ENCODE peak calls at places on chromosomes 2 and 18, in seven cellular contexts. E, Y, W, N, S, Z and F are unnamed samples.
A peak's percentile ranks its signal among the peaks of the same experiment; 100 is the strongest.

GRCh38 chr18:57819671-57820460 is 16.8 kb upstream of the ATP8B1 start:
- DNase-seq in E (no peak), Y (peak; percentile 48), W (peak; percentile 58), N (no peak), S (peak; percentile 46), Z (peak; percentile 82), F (no peak)

GRCh38 chr2:131014141-131014540 is 79.1 kb downstream of the FAM168B start:
- DNase-seq in E (no peak), Y (no peak), W (no peak), N (no peak), S (no peak), Z (no peak), F (no peak)

GRCh38 chr2:216603010-216603883 is 30.0 kb upstream of the IGFBP2 start:
- DNase-seq in E (no peak), Y (no peak), W (no peak), N (no peak), S (no peak), Z (no peak), F (no peak)

GRCh38 chr18:49639643-49640361 is 77.9 kb downstream of the LIPG start:
- DNase-seq in E (no peak), Y (no peak), W (no peak), N (peak; percentile 8), S (no peak), Z (no peak), F (no peak)

GRCh38 chr2:104434363-104434792 is 419.5 kb upstream of the POU3F3 start:
- DNase-seq in E (no peak), Y (no peak), W (no peak), N (no peak), S (no peak), Z (no peak), F (no peak)

GRCh38 chr2:191417746-191418145 is 172.5 kb downstream of the MYO1B start:
- DNase-seq in E (no peak), Y (no peak), W (no peak), N (no peak), S (no peak), Z (no peak), F (no peak)

GRCh38 chr2:42474765-42475454 is 18.9 kb downstream of the KCNG3 start:
- DNase-seq in E (no peak), Y (no peak), W (no peak), N (no peak), S (no peak), Z (no peak), F (no peak)

GRCh38 chr2:143282684-143283083 is 153.5 kb downstream of the ARHGAP15 start:
- DNase-seq in E (no peak), Y (no peak), W (no peak), N (no peak), S (no peak), Z (no peak), F (peak; percentile 9)

DNA sequence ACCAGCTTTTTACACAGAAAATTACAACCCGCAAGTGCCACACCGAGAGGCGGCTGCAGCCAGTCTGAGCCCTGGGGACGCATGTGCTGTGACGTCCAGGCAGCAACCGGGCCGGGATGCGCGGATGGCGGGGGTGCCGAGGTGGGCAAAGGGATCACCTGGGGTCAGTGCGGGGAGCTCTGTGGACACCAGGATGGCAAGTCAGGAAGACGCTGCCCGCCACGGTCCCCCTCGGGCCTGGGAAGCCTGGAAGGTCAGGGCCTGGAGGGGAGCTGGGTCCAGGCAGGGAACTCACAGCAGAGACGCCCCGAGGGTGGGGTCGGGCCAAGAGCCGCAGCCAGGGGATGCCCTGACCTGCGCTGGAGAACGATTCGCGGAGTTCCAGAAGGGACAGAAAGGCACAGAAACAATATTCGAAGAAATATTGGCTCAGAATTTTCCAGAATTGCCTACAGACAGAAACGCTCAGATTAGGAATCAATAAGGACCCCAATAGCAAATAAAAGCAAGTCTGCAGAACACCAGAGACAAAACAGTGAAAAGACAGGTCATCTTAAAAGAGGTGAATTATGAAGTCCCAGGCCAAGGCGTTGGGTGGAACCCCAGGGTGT is 11.7 kb upstream of the KIF1A start:
- DNase-seq in E (no peak), Y (no peak), W (no peak), N (peak; percentile 40), S (no peak), Z (no peak), F (no peak)
- H3K4me3 ChIP-seq in E (peak overlapping the region; percentile 27), Y (peak overlapping the region; percentile 59), W (peak overlapping the region; percentile 28), N (no peak overlapping the region), S (no peak overlapping the region), Z (peak overlapping the region; percentile 8), F (no peak overlapping the region)

DNA sequence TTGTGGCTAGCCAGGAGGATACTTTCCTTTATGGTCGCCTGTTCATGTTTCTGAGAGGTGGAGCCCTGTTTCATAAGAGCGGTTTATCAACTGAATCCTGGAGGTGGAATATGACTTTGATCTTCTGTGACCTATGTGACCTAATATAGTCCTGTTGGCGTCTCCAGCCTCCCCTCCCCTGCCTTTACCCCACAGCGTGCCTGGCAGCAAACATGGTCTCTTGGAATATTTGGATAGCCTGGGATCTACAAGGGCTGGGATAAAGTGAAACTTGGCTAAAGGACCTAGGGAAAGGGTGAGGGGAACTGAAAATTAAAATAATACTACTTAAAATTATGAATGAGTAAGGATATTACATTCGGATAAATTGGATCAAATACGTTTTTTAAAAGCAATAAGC is 246.0 kb downstream of the BABAM2 start:
- DNase-seq in E (no peak), Y (no peak), W (no peak), N (no peak), S (no peak), Z (no peak), F (no peak)
- TF ChIP-seq CTCF in E (no peak), Y (no peak), W (no peak), N (no peak), S (no peak), Z (no peak), F (no peak)

GRCh38 chr2:145010635-145011034 is 490.7 kb upstream of the ZEB2 start:
- DNase-seq in E (no peak), Y (no peak), W (no peak), N (no peak), S (no peak), Z (no peak), F (no peak)

GRCh38 chr2:145012214-145012670 is 492.3 kb upstream of the ZEB2 start:
- DNase-seq in E (no peak), Y (no peak), W (no peak), N (peak; percentile 61), S (no peak), Z (peak; percentile 59), F (no peak)

GRCh38 chr2:145007673-145008263 is 487.8 kb upstream of the ZEB2 start:
- DNase-seq in E (no peak), Y (peak; percentile 15), W (no peak), N (no peak), S (no peak), Z (peak; percentile 42), F (no peak)

GRCh38 chr2:145002624-145003023 is 482.7 kb upstream of the ZEB2 start:
- DNase-seq in E (no peak), Y (no peak), W (no peak), N (no peak), S (no peak), Z (no peak), F (no peak)

DNA sequence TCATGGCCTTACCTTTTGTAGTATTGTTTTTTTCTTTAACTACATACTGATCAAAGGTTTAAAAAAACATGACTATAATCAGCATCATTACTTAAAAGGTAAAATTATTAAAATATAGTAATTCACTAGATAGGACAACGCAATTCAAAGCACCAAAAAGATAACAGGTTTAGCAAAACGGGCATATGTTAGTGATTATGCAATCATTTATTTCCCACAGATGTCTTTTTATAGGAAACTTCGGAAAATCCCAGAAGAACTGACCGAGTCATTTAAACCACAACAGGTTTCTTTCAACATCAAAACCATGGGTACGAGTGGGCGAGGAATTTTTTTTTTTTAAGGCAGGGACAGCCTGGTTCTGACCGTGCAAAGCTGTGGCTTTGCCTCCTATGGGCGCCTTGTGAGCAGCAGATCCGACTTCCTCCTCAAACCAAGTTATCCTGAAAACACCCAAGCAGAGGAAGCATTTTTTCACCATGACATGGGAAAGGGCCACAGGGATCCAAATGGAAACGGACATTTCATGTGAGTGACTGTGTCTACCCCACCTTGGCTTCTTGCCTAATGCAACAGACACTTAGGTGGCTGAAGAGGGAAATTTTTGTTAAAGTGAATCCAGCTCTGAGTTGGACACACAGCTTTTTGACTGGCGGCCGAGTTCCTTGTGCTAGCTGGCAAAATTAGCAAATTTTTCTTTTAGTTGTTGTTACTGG is 487.2 kb upstream of the ZEB2 start:
- DNase-seq in E (peak; percentile 97), Y (peak; percentile 39), W (no peak), N (peak; percentile 79), S (no peak), Z (peak; percentile 96), F (no peak)
- H3K4me3 ChIP-seq in E (peak overlapping the region; percentile 14), Y (peak overlapping the region; percentile 58), W (no peak overlapping the region), N (no peak overlapping the region), S (no peak overlapping the region), Z (peak overlapping the region; percentile 16), F (no peak overlapping the region)

GRCh38 chr18:33606621-33607020 is 28.6 kb downstream of the ASXL3 start:
- DNase-seq in E (no peak), Y (no peak), W (no peak), N (no peak), S (no peak), Z (no peak), F (no peak)
- TF ChIP-seq CTCF in E (no peak), Y (no peak), W (no peak), N (no peak), S (no peak), Z (peak; percentile 4), F (no peak)

DNA sequence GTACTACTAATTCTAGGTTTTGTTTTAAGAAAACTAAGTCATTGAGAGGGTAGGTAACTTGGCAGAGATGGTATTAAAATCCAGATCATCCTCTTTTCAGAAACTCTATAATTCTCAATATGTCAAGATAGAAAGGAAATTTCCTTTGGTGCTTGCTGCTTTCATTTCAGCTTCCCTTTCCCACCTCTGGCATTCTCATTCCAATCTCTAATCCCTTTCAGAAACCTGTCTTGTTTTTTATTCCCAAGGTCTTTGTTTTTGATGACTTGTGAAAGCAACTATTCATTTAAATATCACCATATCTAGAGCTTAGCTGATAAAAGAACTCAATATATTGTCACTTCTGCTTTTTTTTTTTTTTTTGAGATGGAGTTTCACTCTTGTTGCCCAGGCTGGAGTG is 242.8 kb upstream of the LRRTM1 start:
- DNase-seq in E (no peak), Y (no peak), W (no peak), N (no peak), S (no peak), Z (no peak), F (no peak)
- H3K4me3 ChIP-seq in E (no peak overlapping the region), Y (no peak overlapping the region), W (no peak overlapping the region), N (no peak overlapping the region), S (no peak overlapping the region), Z (no peak overlapping the region), F (no peak overlapping the region)